ENCODE peak calls at places on chromosomes 6 and 20, in five cellular contexts. One of them, this sample, is unnamed.

GRCh38 chr6:6717953-6718352 is 129.4 kb downstream of the LY86 start:
- DNase-seq in spleen: no peak
- DNase-seq in SK-N-SH: no peak
- DNase-seq in sigmoid colon: peak; percentile 76
- DNase-seq in suprapubic skin: no peak
- DNase-seq in this sample: no peak

GRCh38 chr20:15918631-15919030 is 654.6 kb downstream of the KIF16B start:
- DNase-seq in SK-N-SH: no peak
- DNase-seq in spleen: no peak
- DNase-seq in suprapubic skin: no peak
- DNase-seq in sigmoid colon: no peak
- DNase-seq in this sample: peak; percentile 8

GRCh38 chr20:57650266-57650665 is 30.0 kb upstream of the ZBP1 start:
- DNase-seq in SK-N-SH: peak; percentile 15
- DNase-seq in sigmoid colon: no peak
- DNase-seq in spleen: peak; percentile 54
- DNase-seq in suprapubic skin: no peak
- DNase-seq in this sample: no peak

GRCh38 chr6:116136933-116137340 is 11.0 kb upstream of the COL10A1 start:
- DNase-seq in SK-N-SH: no peak
- DNase-seq in suprapubic skin: no peak
- DNase-seq in sigmoid colon: no peak
- DNase-seq in spleen: no peak
- DNase-seq in this sample: no peak

GRCh38 chr6:17589402-17590116 is 10.5 kb upstream of the FAM8A1 start:
- DNase-seq in sigmoid colon: no peak
- DNase-seq in spleen: no peak
- DNase-seq in suprapubic skin: no peak
- DNase-seq in SK-N-SH: no peak
- DNase-seq in this sample: peak; percentile 50

GRCh38 chr6:50905297-50905696 is 86.6 kb downstream of the TFAP2B start:
- DNase-seq in sigmoid colon: no peak
- DNase-seq in SK-N-SH: no peak
- DNase-seq in spleen: no peak
- DNase-seq in suprapubic skin: no peak
- DNase-seq in this sample: no peak

GRCh38 chr20:55881204-55881603 is 124.1 kb downstream of the CBLN4 start:
- DNase-seq in suprapubic skin: no peak
- DNase-seq in SK-N-SH: no peak
- DNase-seq in spleen: no peak
- DNase-seq in sigmoid colon: no peak
- DNase-seq in this sample: no peak

GRCh38 chr6:93416575-93417420 is 2.6 kb downstream of the EPHA7 start:
- DNase-seq in SK-N-SH: peak; percentile 31
- DNase-seq in spleen: peak; percentile 78
- DNase-seq in suprapubic skin: no peak
- DNase-seq in sigmoid colon: peak; percentile 70
- DNase-seq in this sample: peak; percentile 79

GRCh38 chr6:170111816-170112582 is 178.9 kb downstream of the DLL1 start:
- DNase-seq in sigmoid colon: peak; percentile 49
- DNase-seq in spleen: peak; percentile 52
- DNase-seq in SK-N-SH: peak; percentile 9
- DNase-seq in suprapubic skin: peak; percentile 65
- DNase-seq in this sample: no peak

GRCh38 chr6:15207923-15208322 is 37.9 kb upstream of the JARID2 start:
- DNase-seq in SK-N-SH: no peak
- DNase-seq in sigmoid colon: no peak
- DNase-seq in suprapubic skin: no peak
- DNase-seq in spleen: no peak
- DNase-seq in this sample: peak; percentile 84

GRCh38 chr20:43536041-43536816 is 22.6 kb upstream of the SGK2 start:
- DNase-seq in spleen: no peak
- DNase-seq in SK-N-SH: no peak
- DNase-seq in sigmoid colon: no peak
- DNase-seq in suprapubic skin: peak; percentile 73
- DNase-seq in this sample: no peak

GRCh38 chr6:105164418-105164817 is 15.4 kb downstream of the POPDC3 start:
- DNase-seq in suprapubic skin: no peak
- DNase-seq in sigmoid colon: no peak
- DNase-seq in SK-N-SH: peak; percentile 25
- DNase-seq in spleen: no peak
- DNase-seq in this sample: no peak

GRCh38 chr6:33702345-33702977 is 9.0 kb downstream of the UQCC2 start:
- DNase-seq in SK-N-SH: peak; percentile 74
- DNase-seq in sigmoid colon: peak; percentile 67
- DNase-seq in suprapubic skin: peak; percentile 80
- DNase-seq in spleen: peak; percentile 35
- DNase-seq in this sample: peak; percentile 50

GRCh38 chr6:26412954-26413353 is 10.9 kb downstream of the BTN3A1 start:
- DNase-seq in SK-N-SH: no peak
- DNase-seq in suprapubic skin: no peak
- DNase-seq in sigmoid colon: no peak
- DNase-seq in spleen: no peak
- DNase-seq in this sample: no peak
- TF ChIP-seq POLR2AphosphoS5 in SK-N-SH: no peak
- TF ChIP-seq POLR2AphosphoS5 in suprapubic skin: no peak
- TF ChIP-seq POLR2AphosphoS5 in sigmoid colon: no peak
- TF ChIP-seq POLR2AphosphoS5 in spleen: no peak
- TF ChIP-seq POLR2AphosphoS5 in this sample: no peak

DNA sequence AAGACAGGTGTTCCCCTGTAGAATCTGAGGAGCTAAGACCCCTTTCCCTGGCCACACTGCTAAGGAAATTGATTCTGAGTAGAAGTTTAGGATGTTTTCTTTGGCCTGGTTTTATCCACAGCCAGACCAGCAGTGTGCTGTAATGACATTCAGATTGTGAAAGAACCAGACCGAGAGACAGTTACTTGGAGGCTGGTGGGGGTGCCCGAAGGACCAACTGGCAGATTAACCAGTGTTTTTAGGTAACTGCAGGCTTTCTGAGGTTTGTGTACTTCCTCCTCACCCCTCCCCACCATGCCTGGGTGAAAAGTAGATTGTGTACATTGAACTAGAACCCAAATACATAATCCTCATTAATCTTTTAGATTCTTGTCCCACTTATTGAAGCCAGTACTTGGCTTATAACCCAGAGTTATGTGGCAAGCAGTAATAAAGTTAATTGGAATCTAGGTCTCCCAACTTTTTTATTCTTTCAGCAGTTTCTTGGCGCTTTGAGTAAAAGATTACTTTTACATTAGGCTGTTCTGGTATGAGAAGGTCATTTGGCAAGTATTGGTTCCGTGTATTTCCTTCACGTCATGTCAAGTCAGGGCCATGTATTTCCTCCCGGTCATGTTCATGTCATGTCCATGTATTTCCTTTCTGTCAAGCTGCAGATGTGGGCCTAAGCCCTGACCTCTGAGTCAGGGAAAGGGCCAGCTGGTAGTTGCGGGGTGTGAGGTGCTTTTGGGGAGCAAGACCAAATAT is 93.7 kb downstream of the TCP11 start:
- DNase-seq in sigmoid colon: peak; percentile 71
- DNase-seq in SK-N-SH: peak; percentile 5
- DNase-seq in spleen: no peak
- DNase-seq in suprapubic skin: no peak
- DNase-seq in this sample: no peak
- TF ChIP-seq POLR2AphosphoS5 in sigmoid colon: peak; percentile 16
- TF ChIP-seq POLR2AphosphoS5 in SK-N-SH: no peak
- TF ChIP-seq POLR2AphosphoS5 in spleen: no peak
- TF ChIP-seq POLR2AphosphoS5 in suprapubic skin: no peak
- TF ChIP-seq POLR2AphosphoS5 in this sample: no peak

DNA sequence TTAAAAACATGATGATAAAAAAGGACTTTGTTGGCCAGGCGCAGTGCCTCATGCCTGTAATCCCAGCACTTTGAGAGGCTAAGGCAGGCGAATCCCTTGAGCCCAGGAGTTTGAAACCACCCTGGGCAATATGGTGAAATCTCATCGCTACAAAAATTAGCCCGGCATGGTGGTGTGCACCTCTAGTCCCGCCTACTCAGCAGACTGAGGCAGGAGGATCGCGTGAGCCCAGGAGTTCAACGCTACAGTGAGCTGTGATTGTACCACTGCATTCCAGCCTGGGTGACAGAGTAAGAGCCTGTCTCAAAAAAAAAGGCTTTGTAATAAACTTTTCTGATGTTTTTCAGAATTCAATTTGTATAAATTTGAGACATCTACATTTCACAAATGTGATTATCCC is 60.1 kb downstream of the GFOD1 start:
- DNase-seq in suprapubic skin: no peak
- DNase-seq in sigmoid colon: no peak
- DNase-seq in SK-N-SH: no peak
- DNase-seq in spleen: no peak
- DNase-seq in this sample: no peak
- TF ChIP-seq POLR2AphosphoS5 in suprapubic skin: no peak
- TF ChIP-seq POLR2AphosphoS5 in sigmoid colon: no peak
- TF ChIP-seq POLR2AphosphoS5 in SK-N-SH: no peak
- TF ChIP-seq POLR2AphosphoS5 in spleen: no peak
- TF ChIP-seq POLR2AphosphoS5 in this sample: no peak

DNA sequence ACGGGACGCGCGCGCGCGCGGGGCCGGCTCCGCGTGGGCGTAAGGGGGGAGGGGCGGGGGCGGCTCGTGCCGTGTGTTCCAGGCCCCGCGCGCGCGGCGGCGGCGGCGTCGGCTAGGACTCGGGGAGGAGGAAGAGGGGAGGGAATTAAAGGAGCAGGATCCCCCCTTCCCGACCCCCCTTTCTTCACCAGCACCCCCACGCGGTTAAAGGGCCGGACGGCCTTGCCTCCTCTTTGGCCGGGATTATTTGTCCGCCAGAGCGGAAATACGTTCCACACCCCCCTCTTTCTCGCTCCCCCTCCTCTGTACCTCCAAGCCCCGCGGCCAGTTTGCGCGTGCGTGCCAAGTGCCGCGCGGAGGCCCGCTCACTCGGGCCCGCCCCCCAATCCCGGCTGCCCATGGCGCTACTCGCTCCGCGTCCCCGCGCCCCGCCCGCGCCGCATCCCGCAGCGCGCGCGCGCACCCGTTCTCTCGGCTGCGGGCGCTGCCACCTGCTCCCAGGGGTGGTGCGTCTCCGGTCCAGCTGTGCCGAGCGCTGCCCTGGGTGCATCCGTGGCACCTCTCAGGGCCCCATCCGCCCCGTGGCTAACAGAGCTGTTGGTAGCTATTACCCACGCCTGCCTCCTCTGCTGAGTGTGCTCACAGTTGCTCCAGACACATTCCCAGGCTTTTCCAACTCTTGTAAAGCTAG is at the start of gene ZBTB12:
- DNase-seq in sigmoid colon: peak; percentile 98
- DNase-seq in SK-N-SH: peak; percentile 99
- DNase-seq in spleen: peak; percentile 96
- DNase-seq in suprapubic skin: peak; percentile 89
- DNase-seq in this sample: peak; percentile 99
- TF ChIP-seq POLR2AphosphoS5 in sigmoid colon: peak; percentile 55
- TF ChIP-seq POLR2AphosphoS5 in SK-N-SH: peak; percentile 59
- TF ChIP-seq POLR2AphosphoS5 in spleen: peak; percentile 86
- TF ChIP-seq POLR2AphosphoS5 in suprapubic skin: no peak
- TF ChIP-seq POLR2AphosphoS5 in this sample: peak; percentile 60

GRCh38 chr20:62461834-62462233 is 14.0 kb downstream of the GATA5 start:
- DNase-seq in SK-N-SH: no peak
- DNase-seq in suprapubic skin: no peak
- DNase-seq in spleen: no peak
- DNase-seq in sigmoid colon: no peak
- DNase-seq in this sample: no peak
- TF ChIP-seq POLR2AphosphoS5 in SK-N-SH: no peak
- TF ChIP-seq POLR2AphosphoS5 in suprapubic skin: no peak
- TF ChIP-seq POLR2AphosphoS5 in spleen: no peak
- TF ChIP-seq POLR2AphosphoS5 in sigmoid colon: no peak
- TF ChIP-seq POLR2AphosphoS5 in this sample: no peak